ENCODE peak calls at places on chromosomes 4 and X, in ten cellular contexts. K, P, X, C, G, B, W, E, A and H are unnamed samples.

GRCh38 chrX:31988975-31989374 is 917.1 kb upstream of the FTHL17 start:
- DNase-seq in X (no peak), G (no peak), W (no peak), K (no peak), B (no peak), A (no peak), C (no peak), P (no peak), E (no peak), H (no peak)

GRCh38 chr4:2827874-2828751 is 15.5 kb upstream of the ADD1 start:
- DNase-seq in P (no peak), E (no peak), K (no peak), B (no peak), W (no peak), X (no peak), A (peak; percentile 19), C (no peak), G (no peak), H (no peak)

GRCh38 chr4:94577136-94577535 is 125.4 kb downstream of the PDLIM5 start:
- DNase-seq in P (no peak), K (no peak), B (no peak), W (peak; percentile 39), C (peak; percentile 74), X (no peak), E (no peak), G (no peak), A (no peak), H (no peak)

GRCh38 chr4:38606587-38606905 is 57.5 kb upstream of the KLF3 start:
- DNase-seq in X (no peak), G (no peak), B (no peak), A (no peak), W (no peak), E (no peak), P (no peak), C (no peak), K (no peak), H (no peak)

GRCh38 chrX:47143894-47144625 is 442 bp downstream of the NDUFB11 start:
- DNase-seq in A (no peak), B (peak; percentile 50), G (no peak), W (no peak), K (peak; percentile 65), X (no peak), P (no peak), C (peak; percentile 27), E (peak; percentile 53), H (peak; percentile 50)

GRCh38 chrX:6904178-6904577 is 243.3 kb upstream of the STS start:
- DNase-seq in X (no peak), W (no peak), A (no peak), K (no peak), P (no peak), E (no peak), G (no peak), B (no peak), C (no peak), H (no peak)

GRCh38 chr4:78058591-78059523 is 1.7 kb downstream of the FRAS1 start:
- DNase-seq in C (peak; percentile 27), W (peak; percentile 18), A (no peak), G (peak; percentile 47), P (no peak), E (peak; percentile 15), K (peak; percentile 20), X (peak; percentile 7), B (peak; percentile 45), H (peak; percentile 54)

GRCh38 chr4:793109-793861 is 32.6 kb downstream of the CPLX1 start:
- DNase-seq in C (no peak), X (peak; percentile 52), A (no peak), G (no peak), P (no peak), E (no peak), W (no peak), K (no peak), B (no peak), H (no peak)

GRCh38 chrX:68196939-68197791 is 236.1 kb downstream of the OPHN1 start:
- DNase-seq in A (peak; percentile 13), P (no peak), W (peak; percentile 23), B (peak; percentile 62), G (peak; percentile 39), X (peak; percentile 37), K (peak; percentile 35), C (peak; percentile 38), E (peak; percentile 20), H (no peak)

GRCh38 chr4:137960371-137961050 is 281.6 kb downstream of the SLC7A11 start:
- DNase-seq in A (no peak), G (no peak), B (no peak), P (no peak), X (no peak), E (no peak), C (peak; percentile 42), K (no peak), W (peak; percentile 47), H (no peak)

GRCh38 chrX:65677954-65678469 is 10.6 kb downstream of the MSN start:
- DNase-seq in G (peak; percentile 26), K (no peak), B (no peak), E (no peak), A (no peak), W (peak; percentile 81), C (peak; percentile 88), X (no peak), P (no peak), H (peak; percentile 30)

GRCh38 chrX:148049441-148049840 is 68.3 kb downstream of the FMR1NB start:
- DNase-seq in P (no peak), B (peak; percentile 40), A (no peak), W (no peak), G (no peak), K (peak; percentile 26), C (peak; percentile 23), E (no peak), X (peak; percentile 60), H (no peak)

GRCh38 chr4:113646456-113646809 is 115.1 kb downstream of the CAMK2D start:
- DNase-seq in G (peak; percentile 4), W (no peak), X (no peak), K (no peak), C (peak; percentile 27), P (no peak), E (no peak), A (no peak), B (no peak), H (no peak)

GRCh38 chr4:13656569-13656988 is 29.1 kb upstream of the BOD1L1 start:
- DNase-seq in W (peak; percentile 65), C (peak; percentile 65), B (peak; percentile 58), G (peak; percentile 60), X (peak; percentile 49), A (peak; percentile 13), P (peak; percentile 39), E (peak; percentile 81), K (peak; percentile 53), H (peak; percentile 70)